ENCODE peak calls at places on chromosomes 11 and 22, in seven cellular contexts. One of them, this sample, is unnamed.

GRCh38 chr11:62911137-62912130 is 9.7 kb downstream of the CHRM1 start:
- DNase-seq in HCT116: no peak
- DNase-seq in SK-N-SH: peak
- DNase-seq in HepG2: no peak
- DNase-seq in GM12878: no peak
- DNase-seq in H1: no peak
- DNase-seq in K562: no peak
- DNase-seq in this sample: no peak

GRCh38 chr11:12069053-12069676 is 41.2 kb upstream of the MICAL2 start:
- DNase-seq in HCT116: no peak
- DNase-seq in SK-N-SH: no peak
- DNase-seq in HepG2: peak
- DNase-seq in GM12878: no peak
- DNase-seq in H1: no peak
- DNase-seq in K562: no peak
- DNase-seq in this sample: no peak

GRCh38 chr22:28994522-28994921 is 67.1 kb downstream of the C22orf31 start:
- DNase-seq in HCT116: no peak
- DNase-seq in SK-N-SH: no peak
- DNase-seq in HepG2: no peak
- DNase-seq in GM12878: no peak
- DNase-seq in H1: no peak
- DNase-seq in K562: no peak
- DNase-seq in this sample: no peak

GRCh38 chr11:1303196-1303821 is 6.1 kb downstream of the TOLLIP start:
- DNase-seq in HCT116: no peak
- DNase-seq in SK-N-SH: peak
- DNase-seq in HepG2: no peak
- DNase-seq in GM12878: no peak
- DNase-seq in H1: no peak
- DNase-seq in K562: no peak
- DNase-seq in this sample: no peak

GRCh38 chr11:3836903-3837302 is 3.9 kb downstream of the RHOG start:
- DNase-seq in HCT116: no peak
- DNase-seq in SK-N-SH: no peak
- DNase-seq in HepG2: no peak
- DNase-seq in GM12878: no peak
- DNase-seq in H1: no peak
- DNase-seq in K562: peak
- DNase-seq in this sample: no peak

GRCh38 chr11:109514313-109515018 is 92.5 kb downstream of the C11orf87 start:
- DNase-seq in HCT116: no peak
- DNase-seq in SK-N-SH: no peak
- DNase-seq in HepG2: no peak
- DNase-seq in GM12878: no peak
- DNase-seq in H1: no peak
- DNase-seq in K562: no peak
- DNase-seq in this sample: no peak

GRCh38 chr22:20741634-20742581 is 32.0 kb upstream of the SERPIND1 start:
- DNase-seq in HCT116: peak
- DNase-seq in SK-N-SH: peak
- DNase-seq in HepG2: peak
- DNase-seq in GM12878: no peak
- DNase-seq in H1: no peak
- DNase-seq in K562: peak
- DNase-seq in this sample: no peak

GRCh38 chr11:116224889-116225200 is 547.9 kb downstream of the BUD13 start:
- DNase-seq in HCT116: no peak
- DNase-seq in SK-N-SH: peak
- DNase-seq in HepG2: no peak
- DNase-seq in GM12878: no peak
- DNase-seq in H1: no peak
- DNase-seq in K562: no peak
- DNase-seq in this sample: no peak

GRCh38 chr22:27420817-27421361 is 380.7 kb downstream of the MN1 start:
- DNase-seq in HCT116: no peak
- DNase-seq in SK-N-SH: no peak
- DNase-seq in HepG2: no peak
- DNase-seq in GM12878: no peak
- DNase-seq in H1: no peak
- DNase-seq in K562: no peak
- DNase-seq in this sample: no peak

GRCh38 chr11:133133053-133133452 is 399.2 kb downstream of the OPCML start:
- DNase-seq in HCT116: no peak
- DNase-seq in SK-N-SH: no peak
- DNase-seq in HepG2: no peak
- DNase-seq in GM12878: no peak
- DNase-seq in H1: no peak
- DNase-seq in K562: no peak
- DNase-seq in this sample: no peak

GRCh38 chr11:2102883-2103213 is 36.3 kb downstream of the IGF2 start:
- DNase-seq in HCT116: no peak
- DNase-seq in SK-N-SH: no peak
- DNase-seq in HepG2: no peak
- DNase-seq in GM12878: no peak
- DNase-seq in H1: no peak
- DNase-seq in K562: no peak
- DNase-seq in this sample: no peak

GRCh38 chr11:12543596-12544415 is 130.4 kb upstream of the TEAD1 start:
- DNase-seq in HCT116: no peak
- DNase-seq in SK-N-SH: no peak
- DNase-seq in HepG2: no peak
- DNase-seq in GM12878: no peak
- DNase-seq in H1: no peak
- DNase-seq in K562: no peak
- DNase-seq in this sample: no peak

GRCh38 chr22:41951898-41952474 is at the start of gene SMIM45:
- DNase-seq in HCT116: no peak
- DNase-seq in SK-N-SH: peak
- DNase-seq in HepG2: no peak
- DNase-seq in GM12878: no peak
- DNase-seq in H1: no peak
- DNase-seq in K562: no peak
- DNase-seq in this sample: no peak

GRCh38 chr11:47461876-47462275 is 12.9 kb upstream of the RAPSN start:
- DNase-seq in HCT116: no peak
- DNase-seq in SK-N-SH: no peak
- DNase-seq in HepG2: no peak
- DNase-seq in GM12878: no peak
- DNase-seq in H1: no peak
- DNase-seq in K562: no peak
- DNase-seq in this sample: no peak

GRCh38 chr11:131488208-131488607 is 117.8 kb downstream of the NTM start:
- DNase-seq in HCT116: no peak
- DNase-seq in SK-N-SH: no peak
- DNase-seq in HepG2: no peak
- DNase-seq in GM12878: no peak
- DNase-seq in H1: no peak
- DNase-seq in K562: no peak
- DNase-seq in this sample: no peak

GRCh38 chr22:40712311-40712710 is 33.0 kb downstream of the MCHR1 start:
- DNase-seq in HCT116: no peak
- DNase-seq in SK-N-SH: no peak
- DNase-seq in HepG2: no peak
- DNase-seq in GM12878: no peak
- DNase-seq in H1: no peak
- DNase-seq in K562: no peak
- DNase-seq in this sample: no peak

GRCh38 chr11:4066960-4067359 is 27.6 kb upstream of the RRM1 start:
- DNase-seq in HCT116: no peak
- DNase-seq in SK-N-SH: no peak
- DNase-seq in HepG2: no peak
- DNase-seq in GM12878: no peak
- DNase-seq in H1: no peak
- DNase-seq in K562: no peak
- DNase-seq in this sample: no peak

GRCh38 chr11:87421422-87421821 is 383.7 kb downstream of the TMEM135 start:
- DNase-seq in HCT116: peak
- DNase-seq in SK-N-SH: peak
- DNase-seq in HepG2: peak
- DNase-seq in GM12878: peak
- DNase-seq in H1: peak
- DNase-seq in K562: peak
- DNase-seq in this sample: peak

GRCh38 chr11:120545813-120546212 is 34.3 kb downstream of the GRIK4 start:
- DNase-seq in HCT116: no peak
- DNase-seq in SK-N-SH: no peak
- DNase-seq in HepG2: no peak
- DNase-seq in GM12878: no peak
- DNase-seq in H1: no peak
- DNase-seq in K562: no peak
- DNase-seq in this sample: no peak
- TF ChIP-seq SIN3A in HCT116: no peak
- TF ChIP-seq SIN3A in SK-N-SH: no peak
- TF ChIP-seq SIN3A in HepG2: no peak
- TF ChIP-seq SIN3A in GM12878: no peak
- TF ChIP-seq SIN3A in H1: no peak
- TF ChIP-seq SIN3A in K562: no peak
- TF ChIP-seq SIN3A in this sample: no peak

DNA sequence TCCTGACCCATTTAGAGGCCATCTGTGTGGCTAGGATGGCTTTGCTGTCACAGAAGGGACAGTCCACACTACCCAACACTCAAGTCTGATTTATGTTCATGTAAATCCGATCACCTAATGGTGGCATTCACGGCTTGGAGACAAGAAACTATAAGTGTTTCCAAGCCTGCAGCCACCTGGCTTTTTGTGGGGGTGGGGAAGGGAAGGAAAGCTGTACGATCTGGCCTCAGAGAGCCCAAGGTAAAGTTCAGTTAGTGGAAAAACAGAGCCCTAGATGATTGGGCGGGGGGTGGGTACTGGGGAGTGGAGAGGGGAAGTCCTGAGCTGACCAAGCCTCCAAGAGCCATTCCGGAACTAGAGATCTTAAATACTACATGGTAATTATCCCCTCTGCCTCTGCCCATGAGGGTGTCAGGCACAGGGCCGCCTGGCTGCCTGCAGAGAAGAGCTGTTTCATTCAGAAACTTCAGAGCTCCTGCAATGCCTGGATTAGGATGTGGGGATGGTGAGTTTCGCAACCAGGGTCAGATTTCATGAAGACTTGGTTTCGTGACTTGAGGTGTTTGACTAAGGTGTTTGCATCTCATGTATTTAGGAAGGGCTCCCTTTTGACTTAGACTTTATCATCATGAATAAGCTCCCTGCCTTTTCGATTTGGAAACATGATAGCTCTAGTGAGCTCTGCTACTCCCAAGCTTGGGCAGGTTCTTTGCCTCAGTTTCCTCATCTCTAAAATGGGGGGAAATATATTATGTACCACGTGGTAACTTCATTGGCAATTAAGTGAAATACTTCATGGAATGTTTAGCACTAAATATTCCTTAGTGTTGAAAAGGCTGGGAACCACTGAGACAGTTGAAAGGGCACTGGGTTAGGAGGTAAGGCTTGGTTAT is 9.0 kb downstream of the TIMP3 start:
- DNase-seq in HCT116: no peak
- DNase-seq in SK-N-SH: no peak
- DNase-seq in HepG2: no peak
- DNase-seq in GM12878: no peak
- DNase-seq in H1: no peak
- DNase-seq in K562: no peak
- DNase-seq in this sample: no peak
- TF ChIP-seq SIN3A in HCT116: no peak
- TF ChIP-seq SIN3A in SK-N-SH: no peak
- TF ChIP-seq SIN3A in HepG2: no peak
- TF ChIP-seq SIN3A in GM12878: no peak
- TF ChIP-seq SIN3A in H1: no peak
- TF ChIP-seq SIN3A in K562: no peak
- TF ChIP-seq SIN3A in this sample: no peak

GRCh38 chr11:64649304-64649703 is 58.3 kb downstream of the SLC22A12 start:
- DNase-seq in HCT116: peak
- DNase-seq in SK-N-SH: peak
- DNase-seq in HepG2: peak
- DNase-seq in GM12878: no peak
- DNase-seq in H1: no peak
- DNase-seq in K562: peak
- DNase-seq in this sample: no peak

GRCh38 chr11:64648551-64648950 is 57.5 kb downstream of the SLC22A12 start:
- DNase-seq in HCT116: no peak
- DNase-seq in SK-N-SH: no peak
- DNase-seq in HepG2: no peak
- DNase-seq in GM12878: no peak
- DNase-seq in H1: no peak
- DNase-seq in K562: no peak
- DNase-seq in this sample: no peak

GRCh38 chr11:64652586-64653387 is 61.8 kb downstream of the SLC22A12 start:
- DNase-seq in HCT116: peak
- DNase-seq in SK-N-SH: peak
- DNase-seq in HepG2: peak
- DNase-seq in GM12878: no peak
- DNase-seq in H1: peak
- DNase-seq in K562: peak
- DNase-seq in this sample: peak

GRCh38 chr11:64653388-64653973 is 62.5 kb downstream of the SLC22A12 start:
- DNase-seq in HCT116: no peak
- DNase-seq in SK-N-SH: no peak
- DNase-seq in HepG2: no peak
- DNase-seq in GM12878: no peak
- DNase-seq in H1: no peak
- DNase-seq in K562: no peak
- DNase-seq in this sample: no peak

GRCh38 chr11:64650923-64651523 is 60.0 kb downstream of the SLC22A12 start:
- DNase-seq in HCT116: peak
- DNase-seq in SK-N-SH: no peak
- DNase-seq in HepG2: no peak
- DNase-seq in GM12878: no peak
- DNase-seq in H1: no peak
- DNase-seq in K562: peak
- DNase-seq in this sample: no peak
- TF ChIP-seq SIN3A in HCT116: no peak
- TF ChIP-seq SIN3A in SK-N-SH: no peak
- TF ChIP-seq SIN3A in HepG2: no peak
- TF ChIP-seq SIN3A in GM12878: no peak
- TF ChIP-seq SIN3A in H1: no peak
- TF ChIP-seq SIN3A in K562: no peak
- TF ChIP-seq SIN3A in this sample: no peak

DNA sequence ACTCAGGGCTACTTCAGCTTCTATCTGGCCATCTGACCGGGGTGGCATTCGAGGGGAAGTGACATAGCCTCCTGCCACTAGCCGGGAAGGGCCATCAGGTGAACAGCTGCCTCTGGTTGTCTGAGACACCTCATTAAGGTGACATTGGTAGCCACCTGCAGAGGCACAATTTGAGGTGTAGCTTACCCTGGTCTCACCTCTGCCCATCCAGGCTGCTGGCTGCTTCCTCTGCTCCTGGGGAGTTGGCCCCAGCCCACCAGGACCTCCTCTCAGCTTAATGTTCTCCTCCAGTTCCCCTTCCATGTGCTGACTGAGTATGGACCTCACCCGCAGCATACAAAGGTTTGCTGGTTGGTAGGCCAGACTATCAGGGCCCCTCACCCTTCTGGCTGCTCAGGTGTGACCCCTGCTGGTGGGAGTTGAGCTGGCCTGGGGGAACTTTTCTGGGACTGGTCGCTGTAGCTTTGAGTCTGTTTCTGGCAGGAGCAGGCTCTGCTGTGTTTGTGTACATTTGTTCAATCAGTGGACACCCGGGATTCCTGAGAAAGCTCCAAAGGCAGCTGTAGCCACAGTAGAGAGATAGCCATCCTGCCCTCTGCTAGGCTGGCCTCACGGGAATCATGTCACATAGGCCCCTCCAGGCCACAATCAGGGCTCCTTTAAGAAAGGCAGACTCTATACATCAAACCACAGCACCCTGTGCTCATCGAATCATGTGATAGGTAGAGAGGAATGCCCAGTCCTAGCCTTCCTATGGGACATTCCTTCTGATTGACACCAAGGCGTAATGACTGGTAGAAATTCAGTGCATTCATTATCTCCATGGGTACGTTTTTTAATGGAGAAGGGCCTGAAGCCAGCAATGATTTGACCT is 295.1 kb upstream of the PLET1 start:
- DNase-seq in HCT116: peak
- DNase-seq in SK-N-SH: peak
- DNase-seq in HepG2: peak
- DNase-seq in GM12878: no peak
- DNase-seq in H1: peak
- DNase-seq in K562: peak
- DNase-seq in this sample: peak
- TF ChIP-seq SIN3A in HCT116: no peak
- TF ChIP-seq SIN3A in SK-N-SH: no peak
- TF ChIP-seq SIN3A in HepG2: no peak
- TF ChIP-seq SIN3A in GM12878: no peak
- TF ChIP-seq SIN3A in H1: no peak
- TF ChIP-seq SIN3A in K562: no peak
- TF ChIP-seq SIN3A in this sample: no peak

This sample was measured in Panc1.